ENCODE peak calls at places on chromosomes 11 and 22, in eight cellular contexts. One of them, this sample, is unnamed.

GRCh38 chr11:65553301-65554001 is 4.7 kb downstream of the LTBP3 start:
- DNase-seq in K562: peak
- DNase-seq in H9: peak
- DNase-seq in AG04449: no peak
- DNase-seq in pancreas: no peak
- DNase-seq in cardiac fibroblast: no peak
- DNase-seq in upper lobe of left lung: peak
- DNase-seq in neural progenitor cell: peak
- DNase-seq in this sample: no peak

GRCh38 chr22:45235101-45235777 is 5.5 kb downstream of the KIAA0930 start:
- DNase-seq in upper lobe of left lung: no peak
- DNase-seq in AG04449: no peak
- DNase-seq in neural progenitor cell: no peak
- DNase-seq in pancreas: no peak
- DNase-seq in K562: no peak
- DNase-seq in cardiac fibroblast: no peak
- DNase-seq in H9: no peak
- DNase-seq in this sample: no peak

GRCh38 chr11:120751550-120751949 is 240.0 kb downstream of the GRIK4 start:
- DNase-seq in cardiac fibroblast: no peak
- DNase-seq in K562: no peak
- DNase-seq in upper lobe of left lung: no peak
- DNase-seq in H9: no peak
- DNase-seq in AG04449: no peak
- DNase-seq in neural progenitor cell: no peak
- DNase-seq in pancreas: no peak
- DNase-seq in this sample: no peak

GRCh38 chr11:27754035-27755017 is 54.1 kb upstream of the BDNF start:
- DNase-seq in pancreas: no peak
- DNase-seq in K562: no peak
- DNase-seq in neural progenitor cell: no peak
- DNase-seq in AG04449: peak
- DNase-seq in cardiac fibroblast: no peak
- DNase-seq in H9: no peak
- DNase-seq in upper lobe of left lung: no peak
- DNase-seq in this sample: no peak

GRCh38 chr22:49667236-49667635 is 160.4 kb downstream of the BRD1 start:
- DNase-seq in H9: peak
- DNase-seq in pancreas: no peak
- DNase-seq in K562: no peak
- DNase-seq in cardiac fibroblast: peak
- DNase-seq in AG04449: no peak
- DNase-seq in neural progenitor cell: no peak
- DNase-seq in upper lobe of left lung: no peak
- DNase-seq in this sample: peak

GRCh38 chr11:35058318-35058717 is 80.7 kb upstream of the CD44 start:
- DNase-seq in neural progenitor cell: no peak
- DNase-seq in AG04449: no peak
- DNase-seq in upper lobe of left lung: no peak
- DNase-seq in K562: no peak
- DNase-seq in pancreas: no peak
- DNase-seq in cardiac fibroblast: no peak
- DNase-seq in H9: no peak
- DNase-seq in this sample: no peak

GRCh38 chr22:41833369-41834004 is 582 bp downstream of the SREBF2 start:
- DNase-seq in cardiac fibroblast: no peak
- DNase-seq in H9: no peak
- DNase-seq in pancreas: peak
- DNase-seq in AG04449: no peak
- DNase-seq in neural progenitor cell: peak
- DNase-seq in K562: peak
- DNase-seq in upper lobe of left lung: peak
- DNase-seq in this sample: peak

GRCh38 chr11:70872950-70873735 is 379.2 kb downstream of the SHANK2 start:
- DNase-seq in neural progenitor cell: peak
- DNase-seq in pancreas: no peak
- DNase-seq in cardiac fibroblast: no peak
- DNase-seq in K562: no peak
- DNase-seq in upper lobe of left lung: no peak
- DNase-seq in H9: peak
- DNase-seq in AG04449: no peak
- DNase-seq in this sample: no peak

GRCh38 chr22:46875089-46875488 is 112.6 kb downstream of the TBC1D22A start:
- DNase-seq in upper lobe of left lung: no peak
- DNase-seq in neural progenitor cell: no peak
- DNase-seq in pancreas: no peak
- DNase-seq in H9: no peak
- DNase-seq in K562: no peak
- DNase-seq in AG04449: no peak
- DNase-seq in cardiac fibroblast: no peak
- DNase-seq in this sample: no peak

GRCh38 chr11:69892237-69892985 is 73.2 kb upstream of the FGF3 start:
- DNase-seq in pancreas: no peak
- DNase-seq in upper lobe of left lung: peak
- DNase-seq in neural progenitor cell: peak
- DNase-seq in cardiac fibroblast: no peak
- DNase-seq in K562: peak
- DNase-seq in H9: peak
- DNase-seq in AG04449: no peak
- DNase-seq in this sample: no peak

GRCh38 chr22:20531154-20531403 is 23.7 kb downstream of the MED15 start:
- DNase-seq in neural progenitor cell: no peak
- DNase-seq in H9: no peak
- DNase-seq in cardiac fibroblast: no peak
- DNase-seq in pancreas: no peak
- DNase-seq in AG04449: no peak
- DNase-seq in upper lobe of left lung: no peak
- DNase-seq in K562: no peak
- DNase-seq in this sample: no peak

GRCh38 chr11:91296628-91297027 is 928.0 kb upstream of the FAT3 start:
- DNase-seq in H9: no peak
- DNase-seq in AG04449: no peak
- DNase-seq in pancreas: no peak
- DNase-seq in neural progenitor cell: no peak
- DNase-seq in K562: no peak
- DNase-seq in cardiac fibroblast: no peak
- DNase-seq in upper lobe of left lung: no peak
- DNase-seq in this sample: no peak

GRCh38 chr11:106608677-106609076 is 409.6 kb downstream of the GUCY1A2 start:
- DNase-seq in cardiac fibroblast: no peak
- DNase-seq in neural progenitor cell: no peak
- DNase-seq in K562: no peak
- DNase-seq in AG04449: peak
- DNase-seq in pancreas: no peak
- DNase-seq in upper lobe of left lung: no peak
- DNase-seq in H9: no peak
- DNase-seq in this sample: no peak

GRCh38 chr11:8080674-8081590 is at the start of gene TUB:
- DNase-seq in cardiac fibroblast: peak
- DNase-seq in K562: no peak
- DNase-seq in upper lobe of left lung: peak
- DNase-seq in AG04449: no peak
- DNase-seq in neural progenitor cell: peak
- DNase-seq in pancreas: no peak
- DNase-seq in H9: peak
- DNase-seq in this sample: no peak

GRCh38 chr11:120248551-120249278 is 8.8 kb downstream of the POU2F3 start:
- DNase-seq in H9: no peak
- DNase-seq in neural progenitor cell: no peak
- DNase-seq in cardiac fibroblast: no peak
- DNase-seq in AG04449: no peak
- DNase-seq in upper lobe of left lung: no peak
- DNase-seq in K562: no peak
- DNase-seq in pancreas: no peak
- DNase-seq in this sample: no peak

GRCh38 chr22:19480173-19480568 is 451 bp downstream of the CDC45 start:
- DNase-seq in K562: no peak
- DNase-seq in AG04449: no peak
- DNase-seq in pancreas: no peak
- DNase-seq in cardiac fibroblast: no peak
- DNase-seq in neural progenitor cell: no peak
- DNase-seq in upper lobe of left lung: no peak
- DNase-seq in H9: no peak
- DNase-seq in this sample: no peak

GRCh38 chr11:133206313-133207005 is 325.8 kb downstream of the OPCML start:
- DNase-seq in AG04449: no peak
- DNase-seq in K562: no peak
- DNase-seq in pancreas: no peak
- DNase-seq in cardiac fibroblast: no peak
- DNase-seq in H9: no peak
- DNase-seq in neural progenitor cell: no peak
- DNase-seq in upper lobe of left lung: no peak
- DNase-seq in this sample: no peak

GRCh38 chr11:78189851-78190250 is 1.1 kb downstream of the USP35 start:
- DNase-seq in upper lobe of left lung: no peak
- DNase-seq in H9: no peak
- DNase-seq in neural progenitor cell: no peak
- DNase-seq in AG04449: no peak
- DNase-seq in cardiac fibroblast: no peak
- DNase-seq in pancreas: no peak
- DNase-seq in K562: no peak
- DNase-seq in this sample: no peak

GRCh38 chr22:40529817-40530216 is 106.7 kb downstream of the MRTFA start:
- DNase-seq in cardiac fibroblast: no peak
- DNase-seq in AG04449: no peak
- DNase-seq in K562: no peak
- DNase-seq in upper lobe of left lung: no peak
- DNase-seq in pancreas: no peak
- DNase-seq in H9: no peak
- DNase-seq in neural progenitor cell: no peak
- DNase-seq in this sample: no peak

GRCh38 chr11:65298655-65299179 is 15.9 kb upstream of the CDC42EP2 start:
- DNase-seq in AG04449: no peak
- DNase-seq in upper lobe of left lung: no peak
- DNase-seq in K562: no peak
- DNase-seq in H9: no peak
- DNase-seq in cardiac fibroblast: peak
- DNase-seq in pancreas: no peak
- DNase-seq in neural progenitor cell: no peak
- DNase-seq in this sample: no peak

GRCh38 chr22:21990449-21991308 is 8.1 kb upstream of the TOP3B start:
- DNase-seq in neural progenitor cell: no peak
- DNase-seq in AG04449: no peak
- DNase-seq in cardiac fibroblast: no peak
- DNase-seq in upper lobe of left lung: peak
- DNase-seq in K562: peak
- DNase-seq in H9: no peak
- DNase-seq in pancreas: no peak
- DNase-seq in this sample: no peak

GRCh38 chr11:73466643-73467042 is 90.4 kb downstream of the RELT start:
- DNase-seq in cardiac fibroblast: no peak
- DNase-seq in neural progenitor cell: no peak
- DNase-seq in H9: no peak
- DNase-seq in K562: no peak
- DNase-seq in AG04449: no peak
- DNase-seq in pancreas: no peak
- DNase-seq in upper lobe of left lung: no peak
- DNase-seq in this sample: no peak
- TF ChIP-seq CTCF in cardiac fibroblast: no peak
- TF ChIP-seq CTCF in neural progenitor cell: peak
- TF ChIP-seq CTCF in H9: peak
- TF ChIP-seq CTCF in K562: no peak
- TF ChIP-seq CTCF in AG04449: no peak
- TF ChIP-seq CTCF in pancreas: no peak
- TF ChIP-seq CTCF in upper lobe of left lung: no peak
- TF ChIP-seq CTCF in this sample: peak

GRCh38 chr11:6578134-6578533 is 25.3 kb downstream of the RRP8 start:
- DNase-seq in neural progenitor cell: no peak
- DNase-seq in cardiac fibroblast: no peak
- DNase-seq in AG04449: no peak
- DNase-seq in H9: no peak
- DNase-seq in K562: no peak
- DNase-seq in upper lobe of left lung: no peak
- DNase-seq in pancreas: no peak
- DNase-seq in this sample: no peak
- TF ChIP-seq CTCF in neural progenitor cell: no peak
- TF ChIP-seq CTCF in cardiac fibroblast: no peak
- TF ChIP-seq CTCF in AG04449: no peak
- TF ChIP-seq CTCF in H9: no peak
- TF ChIP-seq CTCF in K562: no peak
- TF ChIP-seq CTCF in upper lobe of left lung: no peak
- TF ChIP-seq CTCF in pancreas: no peak
- TF ChIP-seq CTCF in this sample: no peak

DNA sequence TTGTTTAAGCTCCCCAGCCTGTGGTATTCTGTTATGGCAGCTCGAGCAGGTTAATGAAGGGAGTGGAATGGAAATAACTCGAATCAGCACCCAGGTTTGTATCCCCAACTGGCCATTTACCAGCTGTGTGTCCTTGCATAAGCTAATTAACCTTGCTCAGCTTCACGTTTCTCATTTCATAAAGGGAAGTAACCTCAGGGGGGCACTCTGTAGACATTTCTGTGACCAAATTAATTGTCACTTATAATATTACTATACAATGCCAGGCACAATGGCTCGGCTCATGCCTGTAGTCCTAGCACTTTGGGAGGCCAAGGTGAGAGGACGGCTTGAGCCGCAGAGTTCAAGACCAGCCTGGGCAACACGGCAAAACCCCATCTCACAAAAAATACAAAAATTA is 13.8 kb downstream of the ADA2 start:
- DNase-seq in upper lobe of left lung: no peak
- DNase-seq in cardiac fibroblast: peak
- DNase-seq in pancreas: no peak
- DNase-seq in H9: no peak
- DNase-seq in K562: no peak
- DNase-seq in neural progenitor cell: no peak
- DNase-seq in AG04449: no peak
- DNase-seq in this sample: no peak
- TF ChIP-seq CTCF in upper lobe of left lung: no peak
- TF ChIP-seq CTCF in cardiac fibroblast: no peak
- TF ChIP-seq CTCF in pancreas: no peak
- TF ChIP-seq CTCF in H9: no peak
- TF ChIP-seq CTCF in K562: no peak
- TF ChIP-seq CTCF in neural progenitor cell: no peak
- TF ChIP-seq CTCF in AG04449: no peak
- TF ChIP-seq CTCF in this sample: no peak

GRCh38 chr11:31883435-31883834 is 72.3 kb upstream of the PAX6 start:
- DNase-seq in pancreas: no peak
- DNase-seq in AG04449: no peak
- DNase-seq in upper lobe of left lung: no peak
- DNase-seq in K562: no peak
- DNase-seq in neural progenitor cell: no peak
- DNase-seq in cardiac fibroblast: no peak
- DNase-seq in H9: no peak
- DNase-seq in this sample: no peak

GRCh38 chr11:31884080-31884479 is 73.0 kb upstream of the PAX6 start:
- DNase-seq in K562: no peak
- DNase-seq in AG04449: no peak
- DNase-seq in neural progenitor cell: no peak
- DNase-seq in pancreas: no peak
- DNase-seq in H9: no peak
- DNase-seq in upper lobe of left lung: no peak
- DNase-seq in cardiac fibroblast: no peak
- DNase-seq in this sample: no peak

GRCh38 chr11:31882951-31883392 is 71.8 kb upstream of the PAX6 start:
- DNase-seq in upper lobe of left lung: no peak
- DNase-seq in neural progenitor cell: peak
- DNase-seq in cardiac fibroblast: no peak
- DNase-seq in AG04449: no peak
- DNase-seq in K562: no peak
- DNase-seq in H9: peak
- DNase-seq in pancreas: no peak
- DNase-seq in this sample: no peak

GRCh38 chr11:31881825-31882224 is 70.7 kb upstream of the PAX6 start:
- DNase-seq in K562: no peak
- DNase-seq in upper lobe of left lung: no peak
- DNase-seq in neural progenitor cell: no peak
- DNase-seq in H9: no peak
- DNase-seq in AG04449: no peak
- DNase-seq in pancreas: no peak
- DNase-seq in cardiac fibroblast: no peak
- DNase-seq in this sample: no peak

GRCh38 chr11:31887180-31887579 is 76.1 kb upstream of the PAX6 start:
- DNase-seq in K562: peak
- DNase-seq in AG04449: no peak
- DNase-seq in pancreas: no peak
- DNase-seq in upper lobe of left lung: no peak
- DNase-seq in neural progenitor cell: peak
- DNase-seq in H9: peak
- DNase-seq in cardiac fibroblast: no peak
- DNase-seq in this sample: no peak
- TF ChIP-seq CTCF in K562: peak
- TF ChIP-seq CTCF in AG04449: no peak
- TF ChIP-seq CTCF in pancreas: no peak
- TF ChIP-seq CTCF in upper lobe of left lung: no peak
- TF ChIP-seq CTCF in neural progenitor cell: peak
- TF ChIP-seq CTCF in H9: peak
- TF ChIP-seq CTCF in cardiac fibroblast: no peak
- TF ChIP-seq CTCF in this sample: peak

This sample was measured in type B pancreatic cell.